ENCODE peak calls at places on chromosomes 5 and 9, in ten cellular contexts. P is NCI-H774; A is SK-N-DZ; Y is esophagus muscularis mucosa; L is A172; U is activated CD4-positive, alpha-beta T cell treated with anti-CD3 and anti-CD28 coated beads for 48 hours; D is EL; V is stimulated activated CD4-positive, alpha-beta T cell treated with anti-CD3 and anti-CD28 coated beads, Interleukin-2, amount 100 ng/mL, for 24 hours; F is T-helper 1 cell; B is endothelial cell of umbilical vein. N is an unnamed sample.
A peak's percentile ranks its signal among the peaks of the same experiment; 100 is the strongest.

GRCh38 chr9:116979461-116979860 is 292.4 kb downstream of the TRIM32 start:
- DNase-seq in U (no peak), B (no peak), Y (peak; percentile 53), D (no peak), P (no peak), F (no peak), A (peak; percentile 51), V (no peak), L (peak; percentile 22), N (no peak)

GRCh38 chr9:69578026-69578425 is 94.1 kb downstream of the APBA1 start:
- DNase-seq in D (no peak), F (no peak), P (no peak), B (no peak), U (no peak), Y (no peak), A (no peak), L (no peak), V (no peak), N (no peak)

GRCh38 chr5:6319116-6319515 is 59.2 kb downstream of the MED10 start:
- DNase-seq in Y (no peak), V (no peak), F (no peak), P (no peak), B (no peak), L (peak; percentile 2), U (no peak), A (no peak), D (no peak), N (no peak)

GRCh38 chr5:37496902-37497445 is 117.9 kb downstream of the WDR70 start:
- DNase-seq in L (no peak), F (no peak), A (no peak), B (no peak), P (no peak), D (no peak), U (no peak), Y (no peak), V (no peak), N (no peak)

GRCh38 chr5:127564002-127564769 is 46.7 kb downstream of the PRRC1 start:
- DNase-seq in Y (no peak), F (no peak), D (peak; percentile 65), U (peak; percentile 52), A (peak; percentile 63), P (peak; percentile 50), V (peak; percentile 51), B (peak; percentile 67), L (peak; percentile 65), N (no peak)

GRCh38 chr5:44809215-44809955 is 638 bp downstream of the MRPS30 start:
- DNase-seq in V (peak; percentile 52), D (peak; percentile 61), Y (no peak), L (peak; percentile 77), U (peak; percentile 69), P (peak; percentile 27), F (peak; percentile 34), A (peak; percentile 41), B (peak; percentile 66), N (peak; percentile 28)

GRCh38 chr9:32419921-32420320 is 35.5 kb downstream of the ACO1 start:
- DNase-seq in L (no peak), Y (no peak), P (no peak), A (no peak), V (no peak), U (no peak), F (no peak), B (no peak), D (no peak), N (no peak)

GRCh38 chr9:103397868-103398600 is 402.9 kb downstream of the CYLC2 start:
- DNase-seq in V (no peak), A (peak; percentile 40), Y (no peak), F (no peak), B (no peak), U (peak; percentile 48), P (no peak), D (peak; percentile 0), L (peak; percentile 69), N (no peak)

GRCh38 chr9:118729981-118730380 is 639.3 kb downstream of the BRINP1 start:
- DNase-seq in U (no peak), A (no peak), V (no peak), P (no peak), L (no peak), F (no peak), D (no peak), Y (no peak), B (no peak), N (no peak)

GRCh38 chr5:21236896-21237830 is 1249.2 kb upstream of the CDH18 start:
- DNase-seq in L (peak; percentile 83), B (peak; percentile 62), F (no peak), P (peak; percentile 31), U (no peak), Y (no peak), D (no peak), A (no peak), V (no peak), N (no peak)

GRCh38 chr9:36191290-36191645 is 547 bp downstream of the CLTA start:
- DNase-seq in L (peak; percentile 23), A (peak; percentile 21), B (peak; percentile 46), Y (no peak), P (no peak), U (peak; percentile 57), D (peak; percentile 34), F (peak; percentile 31), V (peak; percentile 64), N (no peak)

GRCh38 chr5:67003906-67004729 is 192.5 kb downstream of the CD180 start:
- DNase-seq in B (peak; percentile 99), U (peak; percentile 93), A (peak; percentile 74), L (peak; percentile 49), F (peak; percentile 83), Y (peak; percentile 96), V (peak; percentile 87), D (peak; percentile 79), P (peak; percentile 79), N (peak; percentile 78)

GRCh38 chr5:2754621-2755370 is 3.3 kb upstream of the IRX2 start:
- DNase-seq in L (no peak), F (no peak), U (no peak), V (no peak), P (no peak), Y (peak; percentile 66), B (no peak), D (no peak), A (no peak), N (no peak)

GRCh38 chr9:85743290-85744128 is 1.8 kb upstream of the AGTPBP1 start:
- DNase-seq in D (peak; percentile 89), L (peak; percentile 93), P (no peak), Y (no peak), V (no peak), A (no peak), B (no peak), U (peak; percentile 18), F (no peak), N (no peak)

GRCh38 chr5:33370135-33370472 is 70.7 kb upstream of the TARS1 start:
- DNase-seq in D (peak; percentile 89), U (no peak), V (no peak), B (no peak), Y (peak; percentile 66), L (peak; percentile 67), A (no peak), P (no peak), F (no peak), N (no peak)

GRCh38 chr9:4563105-4563504 is 72.8 kb downstream of the SLC1A1 start:
- DNase-seq in F (no peak), L (no peak), V (no peak), P (no peak), D (no peak), B (no peak), A (no peak), U (no peak), Y (no peak), N (no peak)

GRCh38 chr5:39198080-39198479 is 21.3 kb downstream of the FYB1 start:
- DNase-seq in F (no peak), Y (no peak), P (no peak), B (no peak), L (no peak), V (no peak), A (no peak), U (no peak), D (no peak), N (no peak)

N was measured in central memory CD8-positive, alpha-beta T cell.